ENCODE peak calls at places on chromosomes 3 and 15, in ten cellular contexts. A is SK-MEL-5, H is bronchial epithelial cell, Y is NCI-H524 treated with DMSO at 0.1 percent for 48 hours, T is right cardiac atrium, B is endothelial cell, F is NCI-H1105, L is amniotic epithelial cell, X is Daoy, P is NCI-H187. I is an unnamed sample.

GRCh38 chr15:72382146-72382545 is 6.3 kb upstream of the HEXA start:
- DNase-seq in F (no peak), L (no peak), B (no peak), X (no peak), T (no peak), P (no peak), Y (no peak), A (peak; percentile 19), H (no peak), I (no peak)

GRCh38 chr3:48273594-48274211 is 32.8 kb downstream of the ZNF589 start:
- DNase-seq in Y (no peak), F (peak; percentile 38), H (peak; percentile 66), X (peak; percentile 51), B (peak; percentile 68), P (peak; percentile 2), L (peak; percentile 55), T (no peak), A (peak; percentile 76), I (no peak)

GRCh38 chr3:65729553-65729952 is 309.2 kb downstream of the MAGI1 start:
- DNase-seq in L (peak; percentile 26), P (no peak), X (no peak), T (no peak), A (no peak), F (no peak), H (no peak), Y (no peak), B (no peak), I (peak; percentile 78)

GRCh38 chr3:52067046-52067445 is 10.7 kb upstream of the DUSP7 start:
- DNase-seq in X (no peak), A (no peak), Y (no peak), T (no peak), H (peak; percentile 62), L (no peak), F (no peak), P (no peak), B (no peak), I (no peak)

GRCh38 chr3:128550471-128551126 is 57.6 kb upstream of the GATA2 start:
- DNase-seq in P (no peak), X (no peak), L (no peak), B (no peak), Y (no peak), A (no peak), T (no peak), F (no peak), H (no peak), I (no peak)

GRCh38 chr3:132522353-132522752 is 74.7 kb upstream of the ACKR4 start:
- DNase-seq in X (no peak), Y (no peak), P (no peak), L (no peak), A (no peak), B (no peak), F (no peak), T (no peak), H (no peak), I (no peak)

GRCh38 chr15:67091966-67092677 is 26.7 kb downstream of the SMAD3 start:
- DNase-seq in H (no peak), F (no peak), Y (no peak), X (no peak), T (no peak), P (no peak), L (no peak), A (no peak), B (no peak), I (no peak)

GRCh38 chr3:20853890-20854289 is 667.9 kb upstream of the SGO1 start:
- DNase-seq in X (no peak), T (no peak), P (no peak), Y (no peak), H (no peak), B (no peak), A (no peak), L (no peak), F (no peak), I (no peak)

GRCh38 chr3:134312072-134312872 is 61.6 kb upstream of the RYK start:
- DNase-seq in T (peak; percentile 50), A (no peak), L (peak; percentile 74), B (peak; percentile 51), X (peak; percentile 85), H (peak; percentile 93), F (no peak), P (no peak), Y (no peak), I (no peak)

GRCh38 chr3:14617508-14618023 is 34.0 kb upstream of the CCDC174 start:
- DNase-seq in T (no peak), Y (no peak), A (no peak), F (no peak), X (no peak), L (no peak), H (no peak), P (no peak), B (no peak), I (no peak)

GRCh38 chr3:73772076-73772475 is 147.3 kb upstream of the PDZRN3 start:
- DNase-seq in A (no peak), T (no peak), X (no peak), P (no peak), F (no peak), H (no peak), Y (no peak), L (no peak), B (no peak), I (no peak)

GRCh38 chr3:97959863-97960262 is 12.4 kb downstream of the RIOX2 start:
- DNase-seq in B (no peak), P (no peak), X (no peak), F (no peak), A (no peak), T (no peak), Y (no peak), L (no peak), H (no peak), I (no peak)

GRCh38 chr15:48077785-48078184 is 43.0 kb upstream of the SLC24A5 start:
- DNase-seq in Y (no peak), B (no peak), H (no peak), A (no peak), X (no peak), T (no peak), L (no peak), F (no peak), P (no peak), I (no peak)

GRCh38 chr15:39888809-39889208 is 31.3 kb downstream of the GPR176 start:
- DNase-seq in P (no peak), A (peak; percentile 20), F (no peak), B (no peak), H (peak; percentile 20), L (peak; percentile 64), X (no peak), T (no peak), Y (no peak), I (no peak)

GRCh38 chr15:101000271-101000681 is 81.1 kb downstream of the LRRK1 start:
- DNase-seq in F (no peak), A (no peak), P (no peak), Y (no peak), B (no peak), L (peak; percentile 49), T (no peak), H (no peak), X (peak; percentile 17), I (no peak)

GRCh38 chr3:186417791-186418190 is 55.8 kb upstream of the DGKG start:
- DNase-seq in X (peak; percentile 73), T (no peak), H (peak; percentile 91), P (no peak), B (no peak), L (peak; percentile 87), A (no peak), Y (no peak), F (no peak), I (no peak)

GRCh38 chr3:161305095-161305991 is 66.0 kb downstream of the SPTSSB start:
- DNase-seq in P (no peak), A (peak; percentile 32), L (peak; percentile 21), B (no peak), H (peak; percentile 29), X (no peak), T (no peak), F (no peak), Y (no peak), I (no peak)

GRCh38 chr15:45242289-45242688 is 9.7 kb upstream of the SLC28A2 start:
- DNase-seq in L (peak; percentile 12), B (no peak), X (no peak), F (no peak), Y (no peak), H (no peak), P (no peak), T (no peak), A (no peak), I (no peak)